ENCODE peak calls at places on chromosomes 4 and X, in four cellular contexts. B is choroid plexus epithelial cell; O is neural progenitor cell; X is CD8-positive, alpha-beta memory T cell. Z is an unnamed sample.

GRCh38 chr4:77819409-77819835 is 254 bp upstream of the CNOT6L start:
- DNase-seq in B (peak; percentile 17), X (no peak), O (no peak), Z (no peak)

GRCh38 chr4:169593050-169593449 is 19.3 kb downstream of the NEK1 start:
- DNase-seq in X (no peak), B (no peak), O (no peak), Z (no peak)

GRCh38 chr4:168451744-168452394 is 28.4 kb downstream of the DDX60L start:
- DNase-seq in O (no peak), B (peak; percentile 89), X (no peak), Z (peak; percentile 88)

GRCh38 chrX:48890296-48890925 is 7.2 kb downstream of the TIMM17B start:
- DNase-seq in X (no peak), O (peak; percentile 20), B (no peak), Z (no peak)

GRCh38 chrX:107659768-107660167 is 31.5 kb downstream of the PRPS1 start:
- DNase-seq in B (peak; percentile 78), O (no peak), X (peak; percentile 32), Z (peak; percentile 70)

GRCh38 chr4:183838987-183839712 is 66.0 kb upstream of the STOX2 start:
- DNase-seq in O (peak; percentile 45), B (peak; percentile 34), X (no peak), Z (peak; percentile 27)

GRCh38 chr4:140344621-140345020 is 28.8 kb upstream of the SCOC start:
- DNase-seq in O (peak; percentile 32), B (peak; percentile 39), X (no peak), Z (no peak)

GRCh38 chr4:3302164-3302785 is 9.5 kb downstream of the RGS12 start:
- DNase-seq in X (peak; percentile 97), O (no peak), B (no peak), Z (no peak)

GRCh38 chr4:40933272-40934053 is 183.7 kb downstream of the NSUN7 start:
- DNase-seq in O (no peak), X (no peak), B (peak; percentile 71), Z (peak; percentile 68)

GRCh38 chr4:174218127-174218790 is 65.2 kb downstream of the FBXO8 start:
- DNase-seq in O (peak; percentile 46), B (peak; percentile 11), X (no peak), Z (no peak)

GRCh38 chrX:140821280-140821679 is 111.7 kb downstream of the LINC00632 start:
- DNase-seq in X (no peak), O (no peak), B (no peak), Z (no peak)

GRCh38 chr4:141142423-141142822 is 9.2 kb upstream of the RNF150 start:
- DNase-seq in B (no peak), X (no peak), O (no peak), Z (peak; percentile 13)

GRCh38 chrX:63746278-63746677 is 38.7 kb downstream of the ARHGEF9 start:
- DNase-seq in B (no peak), O (no peak), X (peak; percentile 24), Z (no peak)

GRCh38 chr4:165440415-165440882 is 61.6 kb downstream of the CPE start:
- DNase-seq in B (peak; percentile 82), X (no peak), O (no peak), Z (peak; percentile 63)

GRCh38 chrX:19888419-19888879 is 1.0 kb upstream of the SH3KBP1 start:
- DNase-seq in O (peak; percentile 64), X (peak; percentile 54), B (peak; percentile 85), Z (peak; percentile 80)

GRCh38 chrX:133911816-133912495 is 73.4 kb downstream of the GPC3 start:
- DNase-seq in X (no peak), O (peak; percentile 24), B (no peak), Z (peak; percentile 0)

GRCh38 chr4:34649716-34650115 is 1594.6 kb downstream of the ARAP2 start:
- DNase-seq in X (no peak), B (peak; percentile 5), O (no peak), Z (peak; percentile 66)

GRCh38 chr4:141668200-141668599 is 31.8 kb downstream of the IL15 start:
- DNase-seq in B (peak; percentile 61), O (no peak), X (no peak), Z (no peak)

GRCh38 chrX:51395474-51395806 is 62.8 kb downstream of the NUDT10 start:
- DNase-seq in O (no peak), X (no peak), B (no peak), Z (no peak)

GRCh38 chr4:123421227-123421941 is 24.8 kb downstream of the SPRY1 start:
- DNase-seq in X (no peak), B (peak; percentile 35), O (no peak), Z (peak; percentile 73)

GRCh38 chr4:104500452-104500851 is 5.8 kb upstream of the CXXC4 start:
- DNase-seq in B (no peak), O (peak; percentile 9), X (no peak), Z (no peak)

GRCh38 chr4:86845593-86845992 is 3.6 kb downstream of the SLC10A6 start:
- DNase-seq in B (no peak), O (no peak), X (no peak), Z (no peak)

GRCh38 chr4:2871911-2872310 is 28.3 kb downstream of the ADD1 start:
- DNase-seq in X (no peak), O (no peak), B (no peak), Z (no peak)

DNA sequence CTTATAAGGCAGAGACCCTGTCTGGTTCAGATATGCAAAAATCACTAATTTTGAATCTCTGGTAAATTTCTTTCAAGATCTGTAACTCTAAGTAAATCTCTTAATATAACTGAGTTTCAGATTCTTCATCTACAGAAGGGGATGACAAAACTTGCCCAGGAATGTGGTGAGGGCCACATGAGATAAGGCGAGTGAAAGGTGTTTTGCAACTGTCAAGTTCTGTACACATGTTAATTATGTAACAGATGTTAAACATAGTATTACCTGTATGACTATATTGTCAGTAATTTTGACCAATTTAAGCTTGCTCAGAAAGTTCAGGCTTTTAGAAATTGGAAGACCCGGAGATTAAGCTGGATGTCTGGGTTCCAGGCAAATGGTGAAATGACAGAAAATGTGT is 549 bp upstream of the GLRB start:
- DNase-seq in B (no peak), X (no peak), O (no peak), Z (no peak)
- H3K4me3 ChIP-seq in B (peak overlapping the region; percentile 79), X (no peak overlapping the region), O (peak overlapping the region; percentile 80), Z (peak overlapping the region; percentile 42)

GRCh38 chr4:152661649-152662048 is 18.1 kb downstream of the TMEM154 start:
- DNase-seq in B (no peak), X (no peak), O (no peak), Z (no peak)
- H3K4me3 ChIP-seq in B (no peak overlapping the region), X (no peak overlapping the region), O (no peak overlapping the region), Z (no peak overlapping the region)

GRCh38 chr4:56430203-56430602 is 5.2 kb downstream of the PPAT start:
- DNase-seq in X (no peak), O (no peak), B (no peak), Z (no peak)

GRCh38 chr4:56434599-56435000 is 815 bp downstream of the PPAT start:
- DNase-seq in X (peak; percentile 2), O (peak; percentile 76), B (peak; percentile 76), Z (peak; percentile 65)

GRCh38 chr4:56435001-56435747 is at the start of gene PPAT:
- DNase-seq in B (peak; percentile 99), X (peak; percentile 99), O (peak; percentile 99), Z (peak; percentile 98)

GRCh38 chr4:56435748-56436442 is at the start of gene PAICS:
- DNase-seq in X (peak; percentile 100), B (peak; percentile 95), O (peak; percentile 98), Z (peak; percentile 94)

DNA sequence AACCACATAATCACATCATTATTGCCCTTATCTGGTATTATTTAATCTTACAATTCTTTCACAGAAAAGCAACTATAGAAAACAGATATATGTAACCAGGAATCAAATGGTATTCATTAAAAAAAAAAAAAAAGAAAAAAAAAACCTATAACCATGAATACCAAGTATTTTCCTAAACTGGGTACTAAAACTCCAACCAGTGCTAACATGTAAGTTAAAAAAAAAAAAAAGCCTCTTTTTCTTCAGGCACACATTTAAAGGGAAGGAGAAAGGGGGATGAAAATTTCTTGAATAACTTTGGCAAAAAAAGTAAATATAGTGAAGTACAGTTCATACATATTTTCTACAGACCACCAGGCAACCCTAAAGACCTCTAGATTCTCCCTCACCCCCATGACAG is 2.1 kb downstream of the PPAT start:
- DNase-seq in O (no peak), B (no peak), X (no peak), Z (no peak)
- H3K4me3 ChIP-seq in O (peak overlapping the region; percentile 82), B (no peak overlapping the region), X (no peak overlapping the region), Z (no peak overlapping the region)

DNA sequence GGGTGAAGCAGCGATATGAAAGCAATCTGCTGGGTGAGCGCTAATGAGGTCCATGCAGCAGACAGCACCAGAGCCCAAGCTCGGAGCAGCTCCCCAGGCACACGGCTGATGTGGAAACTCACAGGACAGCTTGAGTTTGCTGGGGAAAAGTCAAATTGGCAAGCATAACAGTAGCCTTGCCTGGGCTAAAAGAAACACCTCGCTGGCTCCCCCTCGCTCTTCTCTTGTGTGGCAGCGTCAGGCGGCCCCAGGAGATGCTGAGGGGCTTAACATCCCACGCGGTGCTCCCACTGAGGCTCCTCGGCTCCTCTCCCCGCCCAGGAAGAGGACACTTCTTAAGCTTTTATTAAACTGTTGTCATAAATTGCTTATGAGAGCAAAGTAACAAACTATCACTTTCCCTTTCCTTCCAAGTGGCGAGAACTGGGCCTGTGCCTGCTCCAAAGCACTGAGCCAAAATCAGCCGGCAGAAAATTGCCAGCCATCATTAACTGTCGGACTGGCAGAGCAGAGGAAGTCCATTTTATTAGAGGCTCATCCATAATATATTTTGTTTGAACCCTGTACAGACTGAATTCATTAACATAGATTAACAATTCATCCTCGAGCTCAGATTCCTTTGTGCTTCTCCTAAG is 111.4 kb downstream of the TSPAN5 start:
- DNase-seq in B (peak; percentile 83), X (no peak), O (peak; percentile 44), Z (peak; percentile 84)
- H3K4me3 ChIP-seq in B (peak overlapping the region; percentile 43), X (no peak overlapping the region), O (no peak overlapping the region), Z (peak overlapping the region; percentile 44)

GRCh38 chr4:16750882-16751642 is 147.4 kb downstream of the LDB2 start:
- DNase-seq in B (no peak), X (no peak), O (no peak), Z (peak; percentile 24)
- H3K4me3 ChIP-seq in B (no peak overlapping the region), X (no peak overlapping the region), O (no peak overlapping the region), Z (no peak overlapping the region)

GRCh38 chr4:25881187-25881586 is 18.4 kb upstream of the SEL1L3 start:
- DNase-seq in B (no peak), O (no peak), X (no peak), Z (no peak)

GRCh38 chr4:25879091-25879584 is 16.4 kb upstream of the SEL1L3 start:
- DNase-seq in O (no peak), B (no peak), X (no peak), Z (no peak)

GRCh38 chr4:25878676-25879075 is 15.9 kb upstream of the SEL1L3 start:
- DNase-seq in B (no peak), O (no peak), X (no peak), Z (no peak)

GRCh38 chr4:25879587-25879986 is 16.8 kb upstream of the SEL1L3 start:
- DNase-seq in O (no peak), B (no peak), X (no peak), Z (no peak)

GRCh38 chr4:25879991-25880641 is 17.3 kb upstream of the SEL1L3 start:
- DNase-seq in B (peak; percentile 63), X (no peak), O (no peak), Z (peak; percentile 81)
- H3K4me3 ChIP-seq in B (no peak overlapping the region), X (no peak overlapping the region), O (no peak overlapping the region), Z (no peak overlapping the region)

GRCh38 chr4:8547108-8547911 is 32.9 kb upstream of the GPR78 start:
- DNase-seq in B (peak; percentile 60), X (no peak), O (peak; percentile 56), Z (peak; percentile 72)
- H3K4me3 ChIP-seq in B (no peak overlapping the region), X (no peak overlapping the region), O (no peak overlapping the region), Z (no peak overlapping the region)

Z was measured in cardiac fibroblast.